ENCODE peak calls at places on chromosomes 1 and 21, in ten cellular contexts. R is transverse colon, C is HCT116, D is spleen, X is SK-N-SH, A is GM12878, I is sigmoid colon, V is stomach, P is GM23338, Y is H1. W is an unnamed sample.

GRCh38 chr21:38938343-38938742 is 132.6 kb downstream of the ETS2 start:
- DNase-seq in R (no peak), C (no peak), D (no peak), X (peak; percentile 74), A (no peak), I (no peak), V (no peak), P (peak; percentile 71), Y (no peak), W (no peak)

GRCh38 chr1:215923129-215923824 is 356.2 kb downstream of the KCTD3 start:
- DNase-seq in R (no peak), C (no peak), D (no peak), X (no peak), A (no peak), I (no peak), V (no peak), P (no peak), Y (no peak), W (no peak)

GRCh38 chr1:60033066-60033465 is 40.5 kb downstream of the C1orf87 start:
- DNase-seq in R (no peak), C (no peak), D (no peak), X (no peak), A (no peak), I (no peak), V (no peak), P (no peak), Y (no peak), W (no peak)

GRCh38 chr21:36059823-36060158 is 535 bp downstream of the SETD4 start:
- DNase-seq in R (peak; percentile 52), C (no peak), D (no peak), X (peak; percentile 78), A (no peak), I (peak; percentile 75), V (peak; percentile 30), P (no peak), Y (no peak), W (no peak)

GRCh38 chr1:12369258-12369657 is 139.4 kb downstream of the VPS13D start:
- DNase-seq in R (no peak), C (no peak), D (no peak), X (no peak), A (no peak), I (no peak), V (no peak), P (no peak), Y (no peak), W (no peak)

GRCh38 chr1:154361357-154361756 is 36.0 kb downstream of the ATP8B2 start:
- DNase-seq in R (no peak), C (no peak), D (no peak), X (no peak), A (no peak), I (no peak), V (no peak), P (no peak), Y (no peak), W (no peak)

GRCh38 chr21:34154878-34155277 is 81.5 kb downstream of the MRPS6 start:
- DNase-seq in R (no peak), C (no peak), D (no peak), X (no peak), A (no peak), I (no peak), V (no peak), P (no peak), Y (no peak), W (no peak)

GRCh38 chr21:45698493-45698947 is 55.0 kb downstream of the PCBP3 start:
- DNase-seq in R (peak; percentile 36), C (no peak), D (no peak), X (no peak), A (no peak), I (peak; percentile 87), V (no peak), P (no peak), Y (no peak), W (no peak)

GRCh38 chr21:46421191-46421750 is 37.4 kb upstream of the DIP2A start:
- DNase-seq in R (no peak), C (no peak), D (no peak), X (no peak), A (no peak), I (peak; percentile 34), V (no peak), P (no peak), Y (no peak), W (no peak)

GRCh38 chr1:226428348-226429050 is 20.6 kb upstream of the PARP1 start:
- DNase-seq in R (no peak), C (no peak), D (no peak), X (no peak), A (no peak), I (no peak), V (no peak), P (no peak), Y (no peak), W (no peak)

GRCh38 chr1:7587108-7587507 is 184.0 kb upstream of the VAMP3 start:
- DNase-seq in R (no peak), C (no peak), D (peak; percentile 33), X (peak; percentile 80), A (no peak), I (peak; percentile 32), V (no peak), P (no peak), Y (no peak), W (no peak)

GRCh38 chr1:73803380-73803779 is 394.6 kb downstream of the LRRIQ3 start:
- DNase-seq in R (no peak), C (no peak), D (no peak), X (no peak), A (no peak), I (no peak), V (no peak), P (no peak), Y (no peak), W (no peak)

DNA sequence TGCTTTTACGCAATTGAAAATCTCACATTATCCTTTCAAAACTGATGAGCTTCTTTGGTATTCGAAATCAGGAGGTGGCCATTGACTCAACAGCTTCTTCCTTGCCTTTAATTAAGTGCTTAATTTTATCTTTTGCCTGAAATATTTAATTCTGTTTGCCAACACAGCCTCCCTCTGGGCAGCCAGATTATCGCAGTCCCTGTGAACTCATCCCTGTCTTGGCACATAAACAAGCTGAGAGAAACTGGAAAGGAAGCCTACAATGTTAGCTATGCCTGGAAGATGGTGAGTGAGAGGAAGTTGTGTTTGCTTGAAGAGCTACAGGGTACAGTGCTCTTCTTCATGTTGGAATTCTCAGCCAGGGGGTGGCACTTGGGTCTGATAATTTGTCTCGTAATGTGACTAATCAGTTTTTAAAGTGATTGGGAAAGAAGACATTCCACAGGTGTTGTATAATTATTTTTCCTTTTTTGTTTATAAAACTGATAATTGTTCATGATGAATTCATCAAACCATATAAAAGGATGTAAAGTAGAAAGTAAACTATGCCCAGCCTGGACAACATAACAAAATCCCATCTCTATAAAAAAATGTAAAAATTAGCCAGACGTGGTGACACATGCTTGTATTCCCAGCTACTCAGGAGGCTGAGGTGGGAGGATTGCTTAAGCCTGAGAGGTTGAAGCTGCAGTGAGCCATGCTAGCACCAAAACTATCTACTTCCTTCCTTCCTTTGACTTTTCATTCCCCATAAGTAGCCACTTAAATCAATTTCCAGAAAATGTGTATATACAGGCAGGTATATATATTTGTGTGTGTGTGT is 90.1 kb upstream of the RAVER2 start:
- DNase-seq in R (no peak), C (no peak), D (no peak), X (no peak), A (no peak), I (no peak), V (no peak), P (no peak), Y (no peak), W (no peak)
- TF ChIP-seq CTCF in R (no peak), C (no peak), D (no peak), X (peak; percentile 35), A (no peak), I (no peak), V (no peak), P (peak; percentile 28), Y (no peak), W (no peak)

DNA sequence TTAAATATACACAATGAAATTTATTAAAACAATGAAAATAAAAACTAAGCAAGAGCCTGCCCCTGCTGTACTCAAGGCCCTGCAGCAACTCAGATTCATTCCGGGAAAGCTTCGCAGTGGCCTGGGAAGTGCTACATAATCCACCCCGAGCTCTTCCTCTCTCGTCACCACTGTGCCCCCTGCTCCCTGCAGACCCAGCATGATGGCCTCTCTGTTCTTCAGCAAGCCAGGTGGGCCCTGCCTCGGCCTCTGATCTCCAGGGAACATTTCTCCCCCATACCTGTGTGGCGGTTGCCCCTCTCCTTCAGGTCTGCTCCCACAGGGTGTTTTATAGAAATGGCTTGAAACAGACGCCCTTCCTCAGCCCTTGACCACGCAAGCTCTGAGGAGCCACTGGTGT is 10.6 kb downstream of the RNF187 start:
- DNase-seq in R (no peak), C (no peak), D (peak; percentile 48), X (no peak), A (no peak), I (no peak), V (no peak), P (no peak), Y (no peak), W (no peak)
- TF ChIP-seq POLR2AphosphoS5 in R (no peak), C (no peak), D (no peak), X (no peak), A (no peak), I (no peak), V (no peak), P (no peak), Y (no peak), W (no peak)

GRCh38 chr21:32519945-32520884 is 65.1 kb downstream of the TCP10L start:
- DNase-seq in R (no peak), C (no peak), D (no peak), X (no peak), A (no peak), I (no peak), V (no peak), P (no peak), Y (no peak), W (no peak)
- H3K27ac ChIP-seq in R (no peak overlapping the region), C (no peak overlapping the region), D (peak overlapping the region; percentile 81), X (peak overlapping the region; percentile 99), A (no peak overlapping the region), I (peak overlapping the region; percentile 61), V (peak overlapping the region; percentile 3), P (no peak overlapping the region), Y (no peak overlapping the region), W (peak overlapping the region; percentile 65)

GRCh38 chr1:37437058-37437457 is 37.3 kb upstream of the ZC3H12A start:
- DNase-seq in R (no peak), C (no peak), D (no peak), X (no peak), A (no peak), I (no peak), V (no peak), P (no peak), Y (no peak), W (no peak)

GRCh38 chr1:37438037-37438970 is 36.1 kb upstream of the ZC3H12A start:
- DNase-seq in R (no peak), C (no peak), D (no peak), X (no peak), A (no peak), I (no peak), V (no peak), P (no peak), Y (no peak), W (no peak)

GRCh38 chr1:37432636-37433035 is 41.7 kb upstream of the ZC3H12A start:
- DNase-seq in R (no peak), C (no peak), D (no peak), X (no peak), A (no peak), I (no peak), V (no peak), P (no peak), Y (no peak), W (no peak)

GRCh38 chr1:37433171-37433570 is 41.2 kb upstream of the ZC3H12A start:
- DNase-seq in R (no peak), C (no peak), D (no peak), X (no peak), A (no peak), I (no peak), V (no peak), P (no peak), Y (no peak), W (no peak)

GRCh38 chr1:37434292-37434907 is 40.0 kb upstream of the ZC3H12A start:
- DNase-seq in R (peak; percentile 66), C (no peak), D (peak; percentile 93), X (peak; percentile 90), A (no peak), I (peak; percentile 71), V (peak; percentile 70), P (peak; percentile 84), Y (peak; percentile 31), W (no peak)
- TF ChIP-seq CTCF in R (peak; percentile 84), C (peak; percentile 97), D (peak; percentile 93), X (peak; percentile 94), A (peak; percentile 99), I (peak; percentile 74), V (peak; percentile 85), P (peak; percentile 97), Y (peak; percentile 94), W (peak; percentile 90)

W was measured in esophagus muscularis mucosa.